ENCODE peak calls at places on chromosomes 6 and 20, in nine cellular contexts. T is head of caudate nucleus, Z is GM23248, I is thoracic aorta, G is AML-193, E is stomach, F is KG1, M is B cell, O is neural crest cell. J is an unnamed sample.

GRCh38 chr20:58111340-58112016 is 117.0 kb downstream of the ANKRD60 start:
- DNase-seq in T (no peak), Z (peak), I (no peak), G (no peak), E (no peak), F (no peak), M (no peak), O (no peak), J (no peak)

GRCh38 chr6:151054304-151054703 is 185.5 kb upstream of the AKAP12 start:
- DNase-seq in T (no peak), Z (no peak), I (no peak), G (no peak), E (no peak), F (no peak), M (no peak), O (no peak), J (no peak)

GRCh38 chr6:110567957-110568696 is 91.7 kb upstream of the SLC22A16 start:
- DNase-seq in T (no peak), Z (no peak), I (no peak), G (no peak), E (no peak), F (no peak), M (no peak), O (no peak), J (no peak)

GRCh38 chr6:108587258-108588059 is 26.7 kb downstream of the FOXO3 start:
- DNase-seq in T (no peak), Z (peak), I (no peak), G (no peak), E (no peak), F (no peak), M (no peak), O (no peak), J (no peak)

GRCh38 chr6:32842690-32843089 is 1.2 kb downstream of the PSMB8 start:
- DNase-seq in T (no peak), Z (no peak), I (no peak), G (no peak), E (no peak), F (no peak), M (no peak), O (no peak), J (no peak)

GRCh38 chr6:55665224-55665587 is 86.2 kb upstream of the HMGCLL1 start:
- DNase-seq in T (no peak), Z (no peak), I (no peak), G (no peak), E (no peak), F (no peak), M (no peak), O (no peak), J (no peak)

GRCh38 chr6:149991838-149992237 is 28.1 kb downstream of the ULBP1 start:
- DNase-seq in T (no peak), Z (no peak), I (no peak), G (no peak), E (no peak), F (no peak), M (no peak), O (no peak), J (no peak)

GRCh38 chr6:17494919-17495318 is 101.5 kb downstream of the CAP2 start:
- DNase-seq in T (no peak), Z (no peak), I (no peak), G (no peak), E (no peak), F (no peak), M (no peak), O (no peak), J (no peak)

GRCh38 chr6:30378290-30378937 is 33.5 kb downstream of the RPP21 start:
- DNase-seq in T (no peak), Z (peak), I (no peak), G (peak), E (no peak), F (no peak), M (no peak), O (no peak), J (peak)

GRCh38 chr20:31760457-31761240 is 21.6 kb downstream of the TPX2 start:
- DNase-seq in T (no peak), Z (peak), I (no peak), G (no peak), E (no peak), F (no peak), M (no peak), O (no peak), J (no peak)

J was measured in LoVo.